ENCODE peak calls at places on chromosomes 3 and 15, in nine cellular contexts. W is tibial nerve, H is suprapubic skin, P is MM.1S, Q is cardiac fibroblast, F is AG09309, D is cardiac muscle cell, L is CD14-positive monocyte, R is AG10803. X is an unnamed sample.

GRCh38 chr15:92719024-92719423 is 63.4 kb upstream of the FAM174B start:
- DNase-seq in H (no peak), F (no peak), D (no peak), Q (peak), R (peak), W (no peak), L (no peak), P (no peak), X (no peak)

GRCh38 chr3:43872301-43872700 is 181.6 kb downstream of the ABHD5 start:
- DNase-seq in R (peak), Q (peak), F (peak), L (no peak), H (no peak), W (no peak), P (no peak), D (no peak), X (no peak)

GRCh38 chr15:70120954-70121655 is 23.4 kb upstream of the TLE3 start:
- DNase-seq in P (no peak), F (no peak), H (no peak), W (no peak), D (no peak), L (no peak), R (no peak), Q (no peak), X (no peak)

GRCh38 chr3:12898290-12898979 is 57.1 kb upstream of the RPL32 start:
- DNase-seq in R (no peak), P (no peak), F (no peak), Q (no peak), H (no peak), D (no peak), W (no peak), L (no peak), X (no peak)

GRCh38 chr15:35196273-35196672 is 111.2 kb upstream of the NANOGP8 start:
- DNase-seq in W (no peak), F (no peak), R (no peak), Q (no peak), D (no peak), H (no peak), P (no peak), L (no peak), X (no peak)

GRCh38 chr3:138197545-138197944 is 10.4 kb downstream of the ARMC8 start:
- DNase-seq in R (no peak), F (no peak), L (no peak), H (no peak), D (no peak), Q (no peak), P (no peak), W (no peak), X (no peak)

GRCh38 chr15:59216911-59217310 is 10.3 kb downstream of the LDHAL6B start:
- DNase-seq in W (no peak), D (no peak), Q (no peak), R (no peak), H (no peak), P (no peak), L (no peak), F (no peak), X (no peak)

GRCh38 chr3:8624612-8625011 is 20.0 kb downstream of the SSUH2 start:
- DNase-seq in W (no peak), F (no peak), H (peak), P (no peak), L (no peak), D (no peak), Q (no peak), R (no peak), X (no peak)

GRCh38 chr3:138260636-138261035 is 69.0 kb downstream of the NME9 start:
- DNase-seq in F (no peak), R (no peak), D (no peak), L (no peak), W (no peak), Q (peak), P (no peak), H (no peak), X (no peak)

GRCh38 chr3:160661660-160662059 is 15.3 kb upstream of the ARL14 start:
- DNase-seq in D (peak), P (peak), R (no peak), H (no peak), W (no peak), Q (no peak), L (no peak), F (no peak), X (no peak)

GRCh38 chr3:133797396-133798105 is 8.1 kb upstream of the SRPRB start:
- DNase-seq in H (no peak), F (no peak), L (no peak), P (no peak), Q (no peak), W (no peak), D (no peak), R (no peak), X (no peak)

GRCh38 chr15:59933607-59934006 is 70.5 kb upstream of the FOXB1 start:
- DNase-seq in D (no peak), Q (no peak), F (no peak), L (no peak), R (no peak), W (no peak), P (no peak), H (no peak), X (no peak)

GRCh38 chr15:100909582-100909981 is 9.6 kb upstream of the LRRK1 start:
- DNase-seq in R (no peak), H (no peak), P (no peak), D (no peak), L (no peak), W (no peak), F (no peak), Q (no peak), X (no peak)

GRCh38 chr3:13663781-13664535 is 115.0 kb downstream of the FBLN2 start:
- DNase-seq in D (no peak), F (no peak), L (no peak), P (no peak), H (no peak), Q (no peak), W (no peak), R (no peak), X (no peak)

DNA sequence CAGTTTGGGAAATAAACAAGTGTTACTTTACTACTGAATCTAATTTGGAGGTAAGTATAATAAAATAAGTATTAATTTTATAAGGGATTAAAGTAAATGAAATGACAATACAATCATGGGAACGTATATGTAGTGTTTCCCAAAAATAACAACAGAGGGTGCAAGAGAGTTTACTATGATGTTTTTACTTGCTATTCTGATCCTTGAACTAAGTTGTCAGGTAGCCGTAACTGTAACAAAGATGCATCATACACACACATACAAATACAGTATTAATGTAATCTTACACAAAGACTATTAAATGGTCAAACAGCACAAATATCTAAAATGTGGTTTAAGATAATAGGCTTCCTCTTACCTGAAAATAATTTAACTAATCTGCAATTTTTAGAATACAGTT is 311.4 kb downstream of the TBC1D5 start:
- DNase-seq in P (peak), L (no peak), Q (peak), W (no peak), F (no peak), H (no peak), D (peak), R (peak), X (no peak)
- TF ChIP-seq CTCF in P (peak), L (peak), Q (peak), W (peak), F (peak), H (peak), D (peak), R (peak), X (peak)

GRCh38 chr3:108029466-108029865 is 61.4 kb downstream of the CD47 start:
- DNase-seq in D (no peak), P (no peak), R (peak), W (no peak), F (no peak), Q (no peak), L (no peak), H (no peak), X (no peak)
- TF ChIP-seq CTCF in D (no peak), P (no peak), R (no peak), W (no peak), F (no peak), Q (no peak), L (no peak), H (no peak), X (no peak)

GRCh38 chr3:39440316-39440715 is 27.2 kb upstream of the MOBP start:
- DNase-seq in F (no peak), L (no peak), P (no peak), H (no peak), W (no peak), Q (no peak), D (no peak), R (no peak), X (no peak)

GRCh38 chr3:39447637-39448483 is 19.6 kb upstream of the MOBP start:
- DNase-seq in R (peak), D (peak), P (peak), H (no peak), F (peak), L (no peak), Q (peak), W (peak), X (peak)

GRCh38 chr3:39445927-39446326 is 21.6 kb upstream of the MOBP start:
- DNase-seq in L (no peak), W (no peak), H (no peak), P (no peak), D (no peak), R (no peak), Q (no peak), F (no peak), X (no peak)

GRCh38 chr3:39446444-39446843 is 21.0 kb upstream of the MOBP start:
- DNase-seq in H (no peak), D (no peak), F (no peak), L (no peak), W (no peak), P (no peak), Q (no peak), R (no peak), X (no peak)

GRCh38 chr3:39443530-39443929 is 23.9 kb upstream of the MOBP start:
- DNase-seq in L (no peak), Q (no peak), D (no peak), F (no peak), W (no peak), H (no peak), R (no peak), P (no peak), X (no peak)
- TF ChIP-seq CTCF in L (no peak), Q (no peak), D (peak), F (no peak), W (no peak), H (no peak), R (no peak), P (no peak), X (no peak)

GRCh38 chr15:43329960-43330779 is at the start of gene LCMT2:
- DNase-seq in W (peak), H (peak), L (peak), Q (peak), D (peak), R (peak), P (peak), F (peak), X (peak)
- TF ChIP-seq CTCF in W (no peak), H (no peak), L (no peak), Q (no peak), D (no peak), R (no peak), P (no peak), F (no peak), X (no peak)

DNA sequence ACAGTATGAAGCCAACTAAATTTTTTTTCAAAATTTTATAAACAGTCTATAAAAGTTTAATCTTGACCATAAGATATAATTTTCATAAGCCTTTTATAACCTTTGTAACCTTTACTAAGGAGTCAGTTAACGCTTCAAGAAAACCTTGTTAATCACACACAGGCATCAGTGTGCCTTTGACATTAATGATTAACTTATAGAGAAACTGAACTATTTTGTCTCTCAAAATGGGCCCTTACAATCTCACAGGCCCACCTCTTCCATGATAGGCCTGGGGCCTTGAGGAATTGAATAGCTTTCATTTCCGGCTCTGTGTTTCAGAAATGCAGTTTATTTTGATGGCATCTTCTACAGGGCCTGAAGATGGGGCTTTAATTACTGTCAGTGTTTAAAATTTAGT is 70.1 kb downstream of the CD200 start:
- DNase-seq in W (no peak), L (no peak), F (no peak), R (no peak), D (no peak), P (no peak), Q (no peak), H (no peak), X (no peak)
- TF ChIP-seq CTCF in W (no peak), L (no peak), F (no peak), R (no peak), D (no peak), P (no peak), Q (no peak), H (no peak), X (no peak)

DNA sequence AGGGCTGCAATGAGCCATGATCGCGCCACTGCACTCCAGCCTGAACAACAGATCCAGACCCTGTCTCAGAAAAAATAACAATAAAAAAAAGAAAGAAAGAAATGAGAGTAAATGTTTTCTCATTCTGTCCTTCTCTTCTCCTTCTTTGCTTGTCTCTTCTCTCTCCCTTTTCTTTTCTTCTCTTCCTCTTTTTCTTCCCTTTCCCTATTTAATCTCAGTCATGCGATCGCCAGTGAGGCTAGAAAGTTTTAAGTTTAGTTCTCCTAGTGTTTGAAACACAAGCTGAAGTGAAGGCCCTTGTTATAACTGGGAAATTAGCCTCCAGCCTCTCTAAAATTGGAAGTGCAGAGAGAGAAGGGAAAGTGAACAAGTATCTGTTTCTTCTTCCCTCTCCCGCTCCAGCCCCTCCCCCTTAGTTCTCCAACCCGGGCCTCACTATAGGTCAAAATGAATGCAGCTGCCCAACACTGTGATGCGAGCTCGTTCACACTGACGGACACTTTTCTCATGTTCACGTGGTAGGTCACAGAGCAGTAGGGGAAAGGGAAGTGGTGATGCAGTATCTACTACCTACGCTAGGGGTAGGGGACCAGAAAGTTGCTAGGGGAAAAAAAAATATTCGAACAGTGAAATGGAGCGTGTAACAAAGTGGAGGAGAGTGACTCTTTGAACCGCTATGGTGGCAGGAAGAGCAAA is 23.4 kb upstream of the TSC22D2 start:
- DNase-seq in W (peak), P (peak), Q (peak), L (peak), R (no peak), F (no peak), H (no peak), D (peak), X (no peak)
- TF ChIP-seq CTCF in W (no peak), P (peak), Q (peak), L (peak), R (no peak), F (no peak), H (no peak), D (peak), X (no peak)